ENCODE peak calls at places on chromosomes 7 and 10, in four cellular contexts. N is A549, E is body of pancreas, W is mammary epithelial cell. B is an unnamed sample.

GRCh38 chr10:13830385-13830784 is 243.6 kb downstream of the PRPF18 start:
- DNase-seq in N (no peak), W (no peak), E (no peak), B (no peak)

GRCh38 chr7:95718556-95719410 is 53.6 kb upstream of the DYNC1I1 start:
- DNase-seq in E (no peak), W (no peak), N (peak), B (peak)

GRCh38 chr7:121557034-121557892 is 161.2 kb upstream of the FAM3C start:
- DNase-seq in E (no peak), W (peak), N (no peak), B (no peak)

GRCh38 chr7:74583630-74584029 is 73.9 kb upstream of the GTF2I start:
- DNase-seq in N (no peak), W (peak), E (no peak), B (no peak)

GRCh38 chr7:5423272-5423843 is at the start of gene TNRC18:
- DNase-seq in E (no peak), N (no peak), W (no peak), B (no peak)

GRCh38 chr7:83365746-83366145 is 203.1 kb upstream of the PCLO start:
- DNase-seq in W (no peak), E (no peak), N (no peak), B (no peak)

GRCh38 chr7:75533926-75534325 is 41.8 kb downstream of the SPDYE5 start:
- DNase-seq in W (no peak), E (no peak), N (no peak), B (no peak)

GRCh38 chr7:149854611-149855367 is 16.6 kb downstream of the ZNF862 start:
- DNase-seq in N (no peak), W (peak), E (peak), B (peak)

GRCh38 chr7:66013938-66014337 is 31.9 kb upstream of the GUSB start:
- DNase-seq in N (peak), E (peak), W (peak), B (peak)

GRCh38 chr7:87878208-87878735 is 2.0 kb downstream of the DBF4 start:
- DNase-seq in E (no peak), W (peak), N (no peak), B (no peak)

GRCh38 chr7:130149575-130150139 is 55.5 kb downstream of the TMEM209 start:
- DNase-seq in E (peak), W (no peak), N (no peak), B (no peak)

GRCh38 chr7:93374345-93374940 is 142.3 kb downstream of the VPS50 start:
- DNase-seq in W (peak), N (peak), E (no peak), B (no peak)

GRCh38 chr7:114229251-114229650 is 185.4 kb upstream of the FOXP2 start:
- DNase-seq in E (no peak), W (no peak), N (no peak), B (no peak)

GRCh38 chr7:23246540-23246939 is at the start of gene GPNMB:
- DNase-seq in W (peak), E (no peak), N (no peak), B (peak)

GRCh38 chr7:43905209-43905946 is 1.0 kb downstream of the URGCP start:
- DNase-seq in E (peak), W (peak), N (peak), B (no peak)

GRCh38 chr10:93309062-93309461 is 173.1 kb downstream of the MYOF start:
- DNase-seq in W (no peak), E (no peak), N (peak), B (no peak)

GRCh38 chr10:94123253-94123995 is 129.7 kb downstream of the PLCE1 start:
- DNase-seq in E (no peak), W (peak), N (peak), B (no peak)

GRCh38 chr7:44639701-44640321 is 33.4 kb downstream of the OGDH start:
- DNase-seq in E (peak), N (peak), W (peak), B (no peak)

GRCh38 chr10:110006358-110007170 is 1.2 kb upstream of the ADD3 start:
- DNase-seq in W (peak), E (no peak), N (peak), B (no peak)

GRCh38 chr7:20783716-20784310 is 2.9 kb downstream of the SP8 start:
- DNase-seq in N (no peak), E (peak), W (no peak), B (no peak)

GRCh38 chr7:9507281-9507680 is 1073.9 kb downstream of the NXPH1 start:
- DNase-seq in N (no peak), E (peak), W (no peak), B (no peak)

GRCh38 chr7:157568785-157569584 is 232.2 kb downstream of the DNAJB6 start:
- DNase-seq in W (peak), E (peak), N (no peak), B (no peak)

GRCh38 chr10:99329238-99329890 is at the start of gene CNNM1:
- DNase-seq in W (peak), E (peak), N (peak), B (no peak)

GRCh38 chr7:118327179-118327578 is 102.7 kb downstream of the ANKRD7 start:
- DNase-seq in N (no peak), W (no peak), E (no peak), B (no peak)

GRCh38 chr7:36979810-36980248 is 255.5 kb upstream of the AOAH start:
- DNase-seq in N (no peak), E (peak), W (no peak), B (no peak)

GRCh38 chr7:23247602-23248335 is 1.2 kb downstream of the GPNMB start:
- DNase-seq in N (no peak), W (no peak), E (no peak), B (no peak)

GRCh38 chr7:28813238-28813962 is 144.7 kb downstream of the TRIL start:
- DNase-seq in W (no peak), E (no peak), N (no peak), B (no peak)

GRCh38 chr7:116169060-116169459 is 41.3 kb upstream of the TES start:
- DNase-seq in W (peak), E (no peak), N (peak), B (peak)

GRCh38 chr7:37109853-37110252 is 338.8 kb downstream of the ELMO1 start:
- DNase-seq in W (no peak), E (peak), N (no peak), B (no peak)

GRCh38 chr10:132946311-132946710 is 3.9 kb upstream of the CFAP46 start:
- DNase-seq in W (no peak), N (no peak), E (no peak), B (no peak)
- TF ChIP-seq CTCF in W (no peak), N (no peak), E (no peak), B (no peak)

DNA sequence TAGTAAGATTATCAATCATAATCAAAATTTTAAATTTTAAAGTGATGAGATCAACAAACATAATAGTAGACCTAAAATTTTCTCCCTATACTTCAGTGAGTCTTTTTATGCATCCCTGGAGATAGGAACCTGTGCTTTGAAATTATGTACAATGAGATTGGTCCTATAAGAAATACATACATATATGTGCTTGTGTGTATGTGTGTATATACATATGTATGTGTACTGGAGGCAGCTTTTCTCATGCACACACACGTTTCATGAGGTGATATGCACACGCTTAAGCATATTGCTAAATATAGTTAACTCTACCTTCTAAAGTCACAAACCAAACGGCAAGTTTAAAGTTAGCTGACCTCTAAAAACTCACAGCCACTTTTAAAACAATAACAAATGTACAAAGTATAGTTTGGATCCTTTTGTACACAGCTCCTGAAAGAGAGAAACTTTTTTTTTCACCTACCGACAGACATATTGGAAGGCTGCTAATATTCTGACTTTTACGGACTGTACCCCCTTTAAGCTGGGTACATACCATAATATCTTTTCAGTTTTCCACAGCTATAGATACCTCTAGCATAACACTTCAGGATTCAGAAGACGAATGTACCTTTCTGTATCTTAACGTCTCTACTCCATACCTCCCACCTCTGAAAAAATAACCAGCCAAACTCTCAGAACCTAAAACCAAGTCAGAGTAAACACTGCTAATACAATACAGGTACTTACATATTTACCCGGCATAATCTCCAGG is 3.3 kb downstream of the ITGB1 start:
- DNase-seq in N (no peak), E (no peak), W (peak), B (no peak)
- H3K4me3 ChIP-seq in N (peak), E (no peak), W (peak), B (peak)

GRCh38 chr10:90865400-90865799 is 6.4 kb upstream of the RPP30 start:
- DNase-seq in E (no peak), N (no peak), W (no peak), B (no peak)

GRCh38 chr10:90871761-90872647 is at the start of gene RPP30:
- DNase-seq in E (peak), W (peak), N (peak), B (peak)

GRCh38 chr10:90866050-90866598 is 5.7 kb upstream of the RPP30 start:
- DNase-seq in N (no peak), W (no peak), E (no peak), B (no peak)

GRCh38 chr10:90872648-90873020 is 860 bp downstream of the RPP30 start:
- DNase-seq in N (no peak), E (no peak), W (no peak), B (no peak)

GRCh38 chr10:90871279-90871760 is 454 bp upstream of the RPP30 start:
- DNase-seq in W (peak), E (peak), N (peak), B (no peak)
- TF ChIP-seq CTCF in W (peak), E (peak), N (peak), B (peak)

GRCh38 chr7:16399265-16399801 is 22.0 kb downstream of the CRPPA start:
- DNase-seq in N (peak), W (no peak), E (peak), B (no peak)
- H3K4me3 ChIP-seq in N (no peak), W (no peak), E (no peak), B (no peak)

B was measured in LNCaP clone FGC.